ENCODE peak calls at places on chromosome 11, in seven cellular contexts. Y is activated CD8-positive, alpha-beta memory T cell treated with anti-CD3 and anti-CD28 coated beads for 4 hours; S is small intestine; T is endothelial cell; R is skeletal muscle cell; P is SK-MEL-5; Z is prostate gland. Q is an unnamed sample.

GRCh38 chr11:65574147-65574962 is 1.5 kb upstream of the EHBP1L1 start:
- DNase-seq in Y (peak), S (peak), T (peak), R (peak), P (peak), Z (peak), Q (peak)

GRCh38 chr11:106959800-106960199 is 58.5 kb downstream of the GUCY1A2 start:
- DNase-seq in Y (no peak), S (no peak), T (no peak), R (no peak), P (no peak), Z (no peak), Q (no peak)

GRCh38 chr11:18046116-18046777 is at the start of gene TPH1:
- DNase-seq in Y (no peak), S (peak), T (peak), R (no peak), P (no peak), Z (peak), Q (peak)

GRCh38 chr11:17798716-17799115 is 64.1 kb downstream of the KCNC1 start:
- DNase-seq in Y (no peak), S (no peak), T (no peak), R (no peak), P (no peak), Z (no peak), Q (no peak)

GRCh38 chr11:66652651-66653050 is 14.1 kb downstream of the RBM4 start:
- DNase-seq in Y (no peak), S (no peak), T (no peak), R (no peak), P (no peak), Z (no peak), Q (no peak)

GRCh38 chr11:9170450-9170849 is 79.1 kb upstream of the SCUBE2 start:
- DNase-seq in Y (no peak), S (no peak), T (no peak), R (peak), P (no peak), Z (no peak), Q (no peak)

GRCh38 chr11:70503201-70503877 is 105.0 kb downstream of the CTTN start:
- DNase-seq in Y (no peak), S (no peak), T (no peak), R (no peak), P (no peak), Z (no peak), Q (peak)

GRCh38 chr11:101576536-101576935 is 7.3 kb downstream of the TRPC6 start:
- DNase-seq in Y (no peak), S (no peak), T (no peak), R (no peak), P (no peak), Z (no peak), Q (no peak)

GRCh38 chr11:75625970-75626691 is 42.7 kb downstream of the MAP6 start:
- DNase-seq in Y (no peak), S (no peak), T (no peak), R (peak), P (no peak), Z (no peak), Q (no peak)